ENCODE peak calls at places on chromosomes 5 and 9, in seven cellular contexts. One of them, this sample, is unnamed.

GRCh38 chr5:10863763-10864383 is 102.8 kb upstream of the DAP start:
- DNase-seq in tibial artery: peak
- DNase-seq in adrenal gland: peak
- DNase-seq in choroid plexus epithelial cell: peak
- DNase-seq in fibroblast of the aortic adventitia: peak
- DNase-seq in ovary: no peak
- DNase-seq in cardiac muscle cell: peak
- DNase-seq in this sample: peak

GRCh38 chr9:129197978-129198736 is 20.1 kb upstream of the IER5L start:
- DNase-seq in cardiac muscle cell: no peak
- DNase-seq in tibial artery: peak
- DNase-seq in ovary: peak
- DNase-seq in adrenal gland: peak
- DNase-seq in choroid plexus epithelial cell: peak
- DNase-seq in fibroblast of the aortic adventitia: peak
- DNase-seq in this sample: peak

GRCh38 chr5:161094411-161094810 is 242.4 kb upstream of the ATP10B start:
- DNase-seq in tibial artery: no peak
- DNase-seq in adrenal gland: no peak
- DNase-seq in cardiac muscle cell: no peak
- DNase-seq in fibroblast of the aortic adventitia: peak
- DNase-seq in ovary: no peak
- DNase-seq in choroid plexus epithelial cell: peak
- DNase-seq in this sample: peak

GRCh38 chr5:148011407-148012124 is 52.2 kb upstream of the SPINK5 start:
- DNase-seq in fibroblast of the aortic adventitia: peak
- DNase-seq in ovary: no peak
- DNase-seq in adrenal gland: peak
- DNase-seq in cardiac muscle cell: no peak
- DNase-seq in tibial artery: no peak
- DNase-seq in choroid plexus epithelial cell: peak
- DNase-seq in this sample: peak

GRCh38 chr5:6837519-6838110 is 124.4 kb downstream of the TENT4A start:
- DNase-seq in cardiac muscle cell: peak
- DNase-seq in tibial artery: no peak
- DNase-seq in choroid plexus epithelial cell: peak
- DNase-seq in adrenal gland: no peak
- DNase-seq in fibroblast of the aortic adventitia: no peak
- DNase-seq in ovary: peak
- DNase-seq in this sample: no peak

GRCh38 chr9:76530458-76531100 is 71.6 kb downstream of the GCNT1 start:
- DNase-seq in choroid plexus epithelial cell: peak
- DNase-seq in fibroblast of the aortic adventitia: peak
- DNase-seq in adrenal gland: no peak
- DNase-seq in ovary: no peak
- DNase-seq in cardiac muscle cell: no peak
- DNase-seq in tibial artery: no peak
- DNase-seq in this sample: peak

GRCh38 chr9:95004452-95005275 is 278.2 kb downstream of the AOPEP start:
- DNase-seq in ovary: peak
- DNase-seq in choroid plexus epithelial cell: no peak
- DNase-seq in adrenal gland: peak
- DNase-seq in tibial artery: peak
- DNase-seq in cardiac muscle cell: peak
- DNase-seq in fibroblast of the aortic adventitia: no peak
- DNase-seq in this sample: no peak

GRCh38 chr5:9320652-9321051 is 225.2 kb downstream of the SEMA5A start:
- DNase-seq in tibial artery: no peak
- DNase-seq in fibroblast of the aortic adventitia: no peak
- DNase-seq in choroid plexus epithelial cell: no peak
- DNase-seq in adrenal gland: no peak
- DNase-seq in cardiac muscle cell: no peak
- DNase-seq in ovary: no peak
- DNase-seq in this sample: no peak

GRCh38 chr5:13985736-13986418 is 41.4 kb upstream of the DNAH5 start:
- DNase-seq in cardiac muscle cell: no peak
- DNase-seq in adrenal gland: peak
- DNase-seq in choroid plexus epithelial cell: peak
- DNase-seq in tibial artery: no peak
- DNase-seq in fibroblast of the aortic adventitia: peak
- DNase-seq in ovary: no peak
- DNase-seq in this sample: peak
- H3K4me3 ChIP-seq in cardiac muscle cell: no peak
- H3K4me3 ChIP-seq in adrenal gland: no peak
- H3K4me3 ChIP-seq in choroid plexus epithelial cell: no peak
- H3K4me3 ChIP-seq in tibial artery: no peak
- H3K4me3 ChIP-seq in fibroblast of the aortic adventitia: no peak
- H3K4me3 ChIP-seq in ovary: no peak
- H3K4me3 ChIP-seq in this sample: no peak

GRCh38 chr5:97383996-97384395 is 200.9 kb upstream of the RIOK2 start:
- DNase-seq in cardiac muscle cell: no peak
- DNase-seq in ovary: no peak
- DNase-seq in fibroblast of the aortic adventitia: peak
- DNase-seq in choroid plexus epithelial cell: peak
- DNase-seq in adrenal gland: no peak
- DNase-seq in tibial artery: no peak
- DNase-seq in this sample: peak

GRCh38 chr5:97388794-97389193 is 205.7 kb upstream of the RIOK2 start:
- DNase-seq in fibroblast of the aortic adventitia: no peak
- DNase-seq in tibial artery: no peak
- DNase-seq in adrenal gland: no peak
- DNase-seq in cardiac muscle cell: no peak
- DNase-seq in choroid plexus epithelial cell: no peak
- DNase-seq in ovary: no peak
- DNase-seq in this sample: peak
- H3K4me3 ChIP-seq in fibroblast of the aortic adventitia: no peak
- H3K4me3 ChIP-seq in tibial artery: no peak
- H3K4me3 ChIP-seq in adrenal gland: no peak
- H3K4me3 ChIP-seq in cardiac muscle cell: no peak
- H3K4me3 ChIP-seq in choroid plexus epithelial cell: no peak
- H3K4me3 ChIP-seq in ovary: no peak
- H3K4me3 ChIP-seq in this sample: no peak

GRCh38 chr5:139385061-139385889 is 2.2 kb upstream of the SLC23A1 start:
- DNase-seq in choroid plexus epithelial cell: no peak
- DNase-seq in fibroblast of the aortic adventitia: peak
- DNase-seq in tibial artery: no peak
- DNase-seq in cardiac muscle cell: no peak
- DNase-seq in adrenal gland: no peak
- DNase-seq in ovary: no peak
- DNase-seq in this sample: no peak

GRCh38 chr5:139384591-139385051 is 1.5 kb upstream of the SLC23A1 start:
- DNase-seq in fibroblast of the aortic adventitia: no peak
- DNase-seq in adrenal gland: no peak
- DNase-seq in cardiac muscle cell: no peak
- DNase-seq in ovary: no peak
- DNase-seq in tibial artery: no peak
- DNase-seq in choroid plexus epithelial cell: no peak
- DNase-seq in this sample: no peak

GRCh38 chr5:139383993-139384590 is 995 bp upstream of the SLC23A1 start:
- DNase-seq in ovary: no peak
- DNase-seq in tibial artery: no peak
- DNase-seq in adrenal gland: no peak
- DNase-seq in choroid plexus epithelial cell: no peak
- DNase-seq in fibroblast of the aortic adventitia: no peak
- DNase-seq in cardiac muscle cell: no peak
- DNase-seq in this sample: no peak

GRCh38 chr5:139387611-139388197 is 2.0 kb downstream of the MZB1 start:
- DNase-seq in ovary: no peak
- DNase-seq in cardiac muscle cell: no peak
- DNase-seq in tibial artery: no peak
- DNase-seq in adrenal gland: no peak
- DNase-seq in fibroblast of the aortic adventitia: no peak
- DNase-seq in choroid plexus epithelial cell: no peak
- DNase-seq in this sample: no peak

GRCh38 chr5:139386039-139386438 is 2.9 kb upstream of the SLC23A1 start:
- DNase-seq in ovary: no peak
- DNase-seq in tibial artery: no peak
- DNase-seq in fibroblast of the aortic adventitia: no peak
- DNase-seq in choroid plexus epithelial cell: no peak
- DNase-seq in adrenal gland: no peak
- DNase-seq in cardiac muscle cell: no peak
- DNase-seq in this sample: no peak
- H3K4me3 ChIP-seq in ovary: no peak
- H3K4me3 ChIP-seq in tibial artery: no peak
- H3K4me3 ChIP-seq in fibroblast of the aortic adventitia: no peak
- H3K4me3 ChIP-seq in choroid plexus epithelial cell: no peak
- H3K4me3 ChIP-seq in adrenal gland: no peak
- H3K4me3 ChIP-seq in cardiac muscle cell: no peak
- H3K4me3 ChIP-seq in this sample: no peak

DNA sequence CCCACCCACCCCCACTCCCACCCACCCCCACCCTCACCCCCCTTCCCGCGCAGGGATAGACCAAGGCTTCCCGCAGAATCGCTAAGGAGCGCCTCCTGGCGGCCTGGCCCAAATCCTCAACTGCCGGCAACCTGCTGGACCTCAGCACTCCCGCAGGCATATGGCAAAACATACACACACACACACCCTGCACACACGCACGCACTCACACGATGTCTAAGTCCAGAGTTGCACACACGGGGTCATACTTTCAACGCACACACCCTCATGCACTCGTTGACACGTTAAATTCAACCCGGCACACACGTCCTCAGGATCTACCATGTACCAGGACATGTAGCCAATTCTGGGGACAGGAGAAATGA is 1.7 kb downstream of the CPLX2 start:
- DNase-seq in ovary: no peak
- DNase-seq in fibroblast of the aortic adventitia: no peak
- DNase-seq in choroid plexus epithelial cell: peak
- DNase-seq in adrenal gland: no peak
- DNase-seq in cardiac muscle cell: peak
- DNase-seq in tibial artery: no peak
- DNase-seq in this sample: no peak
- H3K4me3 ChIP-seq in ovary: no peak
- H3K4me3 ChIP-seq in fibroblast of the aortic adventitia: no peak
- H3K4me3 ChIP-seq in choroid plexus epithelial cell: no peak
- H3K4me3 ChIP-seq in adrenal gland: no peak
- H3K4me3 ChIP-seq in cardiac muscle cell: peak
- H3K4me3 ChIP-seq in tibial artery: no peak
- H3K4me3 ChIP-seq in this sample: no peak

GRCh38 chr5:169550227-169550626 is 33.3 kb upstream of the SPDL1 start:
- DNase-seq in adrenal gland: no peak
- DNase-seq in fibroblast of the aortic adventitia: no peak
- DNase-seq in ovary: no peak
- DNase-seq in choroid plexus epithelial cell: no peak
- DNase-seq in cardiac muscle cell: peak
- DNase-seq in tibial artery: no peak
- DNase-seq in this sample: no peak
- H3K4me3 ChIP-seq in adrenal gland: no peak
- H3K4me3 ChIP-seq in fibroblast of the aortic adventitia: no peak
- H3K4me3 ChIP-seq in ovary: no peak
- H3K4me3 ChIP-seq in choroid plexus epithelial cell: no peak
- H3K4me3 ChIP-seq in cardiac muscle cell: no peak
- H3K4me3 ChIP-seq in tibial artery: no peak
- H3K4me3 ChIP-seq in this sample: no peak

This sample was measured in astrocyte of the spinal cord.